ENCODE peak calls at places on chromosomes 1 and 21, in four cellular contexts. E is fibroblast of pulmonary artery, Z is fibroblast of lung, G is astrocyte. N is an unnamed sample.

GRCh38 chr1:17568014-17568413 is 28.5 kb downstream of the ARHGEF10L start:
- DNase-seq in E (no peak), Z (no peak), G (no peak), N (no peak)

GRCh38 chr1:94927405-94928175 is 680 bp upstream of the CNN3 start:
- DNase-seq in E (peak; percentile 58), Z (peak; percentile 71), G (peak; percentile 58), N (peak; percentile 59)

GRCh38 chr1:109239580-109240068 is 9.7 kb upstream of the CELSR2 start:
- DNase-seq in E (peak; percentile 45), Z (peak; percentile 42), G (no peak), N (peak; percentile 45)

GRCh38 chr1:162370721-162371120 is 5.9 kb downstream of the SPATA46 start:
- DNase-seq in E (no peak), Z (no peak), G (no peak), N (no peak)

GRCh38 chr1:80054129-80054528 is 1047.6 kb upstream of the ADGRL4 start:
- DNase-seq in E (peak; percentile 65), Z (peak; percentile 98), G (peak; percentile 98), N (peak; percentile 54)

GRCh38 chr1:187390157-187390556 is 561.4 kb downstream of the PLA2G4A start:
- DNase-seq in E (no peak), Z (peak; percentile 17), G (peak; percentile 6), N (no peak)

GRCh38 chr1:119323216-119323982 is 45.2 kb upstream of the HAO2 start:
- DNase-seq in E (no peak), Z (no peak), G (no peak), N (no peak)

GRCh38 chr21:44424608-44425306 is 30.6 kb upstream of the LRRC3 start:
- DNase-seq in E (no peak), Z (no peak), G (no peak), N (no peak)

GRCh38 chr1:94872771-94873495 is 52.8 kb downstream of the SLC44A3 start:
- DNase-seq in E (no peak), Z (peak; percentile 78), G (peak; percentile 76), N (no peak)

GRCh38 chr1:176609556-176610408 is 146.8 kb downstream of the PAPPA2 start:
- DNase-seq in E (no peak), Z (no peak), G (no peak), N (no peak)

GRCh38 chr1:163796394-163796821 is 474.7 kb downstream of the NUF2 start:
- DNase-seq in E (peak; percentile 3), Z (peak; percentile 20), G (peak; percentile 15), N (peak; percentile 17)

GRCh38 chr1:65378547-65378946 is 41.9 kb upstream of the LEPR start:
- DNase-seq in E (no peak), Z (no peak), G (no peak), N (no peak)

GRCh38 chr1:78540056-78540455 is 49.3 kb downstream of the PTGFR start:
- DNase-seq in E (no peak), Z (peak; percentile 21), G (no peak), N (peak; percentile 13)

GRCh38 chr1:40232444-40232843 is 15.3 kb upstream of the TMCO2 start:
- DNase-seq in E (no peak), Z (no peak), G (no peak), N (no peak)

GRCh38 chr1:2836333-2836970 is 35.0 kb upstream of the TTC34 start:
- DNase-seq in E (no peak), Z (no peak), G (no peak), N (no peak)

GRCh38 chr1:179930867-179931266 is 23.7 kb upstream of the CEP350 start:
- DNase-seq in E (no peak), Z (peak; percentile 27), G (peak; percentile 15), N (no peak)

GRCh38 chr1:46804027-46804889 is 5.4 kb downstream of the CYP4B1 start:
- DNase-seq in E (no peak), Z (no peak), G (no peak), N (no peak)

GRCh38 chr1:170518965-170519364 is 13.0 kb upstream of the GORAB start:
- DNase-seq in E (no peak), Z (peak; percentile 21), G (no peak), N (no peak)

GRCh38 chr1:115650961-115651360 is 9.2 kb downstream of the VANGL1 start:
- DNase-seq in E (no peak), Z (no peak), G (no peak), N (no peak)

GRCh38 chr1:107867422-107867821 is 97.6 kb downstream of the VAV3 start:
- DNase-seq in E (no peak), Z (no peak), G (no peak), N (no peak)

GRCh38 chr1:51270751-51271150 is 34.7 kb downstream of the RNF11 start:
- DNase-seq in E (no peak), Z (no peak), G (no peak), N (peak; percentile 82)

GRCh38 chr21:38765056-38765455 is 40.7 kb upstream of the ETS2 start:
- DNase-seq in E (no peak), Z (no peak), G (no peak), N (peak; percentile 48)

GRCh38 chr1:5921129-5921528 is 71.1 kb downstream of the NPHP4 start:
- DNase-seq in E (no peak), Z (no peak), G (no peak), N (peak; percentile 50)

GRCh38 chr1:55352801-55353180 is 137.6 kb upstream of the USP24 start:
- DNase-seq in E (no peak), Z (no peak), G (no peak), N (no peak)

GRCh38 chr1:7592120-7592798 is 178.8 kb upstream of the VAMP3 start:
- DNase-seq in E (no peak), Z (no peak), G (no peak), N (no peak)

GRCh38 chr1:215794151-215794550 is 227.0 kb downstream of the KCTD3 start:
- DNase-seq in E (no peak), Z (no peak), G (no peak), N (no peak)

GRCh38 chr1:211648980-211649934 is 26.2 kb downstream of the NEK2 start:
- DNase-seq in E (peak; percentile 50), Z (no peak), G (no peak), N (peak; percentile 34)

GRCh38 chr1:236016083-236016482 is 48.8 kb downstream of the NID1 start:
- DNase-seq in E (peak; percentile 41), Z (no peak), G (no peak), N (peak; percentile 74)

GRCh38 chr1:155978973-155979429 is 654 bp upstream of the ARHGEF2 start:
- DNase-seq in E (peak; percentile 28), Z (no peak), G (no peak), N (peak; percentile 57)

GRCh38 chr1:26787381-26787705 is 407 bp upstream of the PIGV start:
- DNase-seq in E (peak; percentile 57), Z (peak; percentile 72), G (peak; percentile 59), N (peak; percentile 48)

GRCh38 chr1:17573518-17574041 is 34.1 kb downstream of the ARHGEF10L start:
- DNase-seq in E (no peak), Z (no peak), G (no peak), N (no peak)

GRCh38 chr1:201500670-201501120 is 6.2 kb downstream of the CSRP1 start:
- DNase-seq in E (peak; percentile 55), Z (peak; percentile 50), G (no peak), N (peak; percentile 48)

GRCh38 chr1:30778156-30778978 is 20.8 kb upstream of the LAPTM5 start:
- DNase-seq in E (peak; percentile 87), Z (peak; percentile 96), G (peak; percentile 94), N (peak; percentile 57)

GRCh38 chr1:37453647-37454046 is 20.7 kb upstream of the ZC3H12A start:
- DNase-seq in E (no peak), Z (no peak), G (no peak), N (no peak)

GRCh38 chr1:41758490-41758889 is 160.2 kb downstream of the HIVEP3 start:
- DNase-seq in E (peak; percentile 71), Z (peak; percentile 68), G (peak; percentile 59), N (peak; percentile 84)

GRCh38 chr21:24897883-24898282 is 709.4 kb downstream of the MRPL39 start:
- DNase-seq in E (no peak), Z (no peak), G (no peak), N (no peak)

GRCh38 chr1:205596876-205597275 is 34.9 kb downstream of the ELK4 start:
- DNase-seq in E (no peak), Z (no peak), G (no peak), N (no peak)

GRCh38 chr1:162033445-162033844 is 9.8 kb upstream of the OLFML2B start:
- DNase-seq in E (no peak), Z (no peak), G (no peak), N (no peak)

GRCh38 chr1:116986531-116987255 is 14.9 kb upstream of the CD101 start:
- DNase-seq in E (no peak), Z (no peak), G (no peak), N (no peak)
- TF ChIP-seq CTCF in E (no peak), Z (no peak), G (no peak), N (no peak)

GRCh38 chr1:192516776-192517297 is 58.7 kb upstream of the RGS1 start:
- DNase-seq in E (no peak), Z (peak; percentile 68), G (peak; percentile 69), N (peak; percentile 36)
- H3K4me3 ChIP-seq in E (no peak overlapping the region), Z (no peak overlapping the region), G (no peak overlapping the region), N (no peak overlapping the region)

GRCh38 chr1:217846733-217847132 is 215.6 kb downstream of the SPATA17 start:
- DNase-seq in E (no peak), Z (no peak), G (no peak), N (no peak)

DNA sequence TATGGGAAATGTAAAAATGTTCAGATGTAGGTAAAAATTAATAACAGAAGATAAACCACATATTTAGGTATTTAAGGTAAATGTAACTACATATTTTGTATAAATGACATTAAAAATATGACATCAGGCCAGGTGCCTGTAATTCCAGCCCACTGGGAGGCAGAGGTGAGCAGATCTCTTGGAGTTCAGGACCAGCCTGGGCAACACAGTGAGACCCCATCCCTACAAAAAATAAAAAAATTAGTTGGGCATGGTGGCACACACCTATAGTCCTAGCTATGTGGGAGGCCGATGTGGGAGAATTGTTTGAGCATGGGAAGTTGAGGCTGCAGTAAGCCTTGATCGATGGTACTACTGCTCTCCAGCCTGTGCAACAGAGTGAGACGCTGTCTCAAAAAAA is 216.5 kb downstream of the SPATA17 start:
- DNase-seq in E (no peak), Z (no peak), G (no peak), N (no peak)
- TF ChIP-seq CTCF in E (no peak), Z (no peak), G (no peak), N (no peak)

DNA sequence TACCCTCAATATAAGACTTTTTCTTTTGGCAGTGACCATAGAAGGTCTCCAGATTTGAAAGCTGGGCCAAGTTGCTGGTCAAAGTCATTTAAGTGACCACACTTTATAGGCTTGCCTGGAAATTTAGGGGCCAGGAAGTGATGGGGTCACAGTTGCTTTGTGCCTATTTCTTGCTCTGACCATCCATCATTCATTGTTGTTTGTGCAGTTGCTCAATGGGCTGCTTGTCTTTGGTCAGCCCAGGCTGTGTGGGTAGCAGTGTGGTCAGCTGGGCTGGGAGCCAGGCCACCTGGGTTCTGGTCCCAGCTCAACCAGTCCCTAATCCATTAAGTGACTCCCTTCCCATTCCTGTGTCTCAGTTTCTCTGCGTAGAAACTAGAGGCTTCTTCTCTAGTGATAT is 2.1 kb upstream of the OTUD7B start:
- DNase-seq in E (no peak), Z (peak; percentile 83), G (peak; percentile 78), N (peak; percentile 25)
- H3K4me3 ChIP-seq in E (no peak overlapping the region), Z (no peak overlapping the region), G (no peak overlapping the region), N (no peak overlapping the region)

GRCh38 chr1:85464497-85465098 is 361 bp downstream of the DDAH1 start:
- DNase-seq in E (peak; percentile 71), Z (peak; percentile 85), G (peak; percentile 77), N (peak; percentile 81)
- TF ChIP-seq CTCF in E (no peak), Z (no peak), G (no peak), N (no peak)

GRCh38 chr1:234724517-234725176 is 114.7 kb upstream of the IRF2BP2 start:
- DNase-seq in E (peak; percentile 96), Z (no peak), G (no peak), N (no peak)
- H3K4me3 ChIP-seq in E (peak overlapping the region; percentile 17), Z (no peak overlapping the region), G (peak overlapping the region; percentile 6), N (peak overlapping the region; percentile 35)